ENCODE peak calls at places on chromosome 6, in eight cellular contexts. M, V, S, T, F, E, R and X are unnamed samples.

GRCh38 chr6:3793545-3793944 is 42.0 kb upstream of the PXDC1 start:
- DNase-seq in M (no peak), V (no peak), S (no peak), T (no peak), F (no peak), E (no peak), R (no peak), X (no peak)

GRCh38 chr6:113457156-113457555 is 400.0 kb upstream of the MARCKS start:
- DNase-seq in M (peak; percentile 37), V (no peak), S (no peak), T (no peak), F (no peak), E (no peak), R (no peak), X (no peak)

GRCh38 chr6:135323202-135323668 is 142.1 kb downstream of the MYB start:
- DNase-seq in M (no peak), V (no peak), S (peak; percentile 65), T (no peak), F (no peak), E (no peak), R (no peak), X (peak; percentile 67)

GRCh38 chr6:147322299-147323162 is 118.3 kb downstream of the STXBP5 start:
- DNase-seq in M (no peak), V (no peak), S (peak; percentile 54), T (peak; percentile 5), F (no peak), E (peak; percentile 28), R (no peak), X (peak; percentile 62)

GRCh38 chr6:38113810-38114577 is 294.5 kb downstream of the ZFAND3 start:
- DNase-seq in M (no peak), V (no peak), S (no peak), T (no peak), F (no peak), E (peak; percentile 64), R (no peak), X (no peak)

GRCh38 chr6:88383183-88383582 is 217.0 kb upstream of the CNR1 start:
- DNase-seq in M (no peak), V (no peak), S (no peak), T (no peak), F (no peak), E (no peak), R (no peak), X (no peak)

GRCh38 chr6:148530394-148530923 is 187.8 kb downstream of the SASH1 start:
- DNase-seq in M (no peak), V (no peak), S (peak; percentile 77), T (no peak), F (no peak), E (peak; percentile 46), R (peak; percentile 21), X (peak; percentile 46)

GRCh38 chr6:170440437-170440836 is 112.7 kb downstream of the PSMB1 start:
- DNase-seq in M (peak; percentile 9), V (no peak), S (no peak), T (no peak), F (no peak), E (no peak), R (no peak), X (no peak)

GRCh38 chr6:71279321-71279720 is 9.3 kb upstream of the OGFRL1 start:
- DNase-seq in M (no peak), V (no peak), S (no peak), T (no peak), F (no peak), E (no peak), R (no peak), X (no peak)

GRCh38 chr6:160238234-160238633 is 20.4 kb downstream of the SLC22A2 start:
- DNase-seq in M (no peak), V (no peak), S (no peak), T (no peak), F (no peak), E (peak; percentile 61), R (no peak), X (no peak)

GRCh38 chr6:6918216-6918983 is 189.4 kb upstream of the RREB1 start:
- DNase-seq in M (no peak), V (peak; percentile 70), S (peak; percentile 82), T (peak; percentile 90), F (peak; percentile 52), E (peak; percentile 76), R (no peak), X (peak; percentile 87)

GRCh38 chr6:125752773-125753172 is 3.3 kb downstream of the HEY2 start:
- DNase-seq in M (no peak), V (no peak), S (no peak), T (no peak), F (no peak), E (no peak), R (no peak), X (no peak)

GRCh38 chr6:62265906-62266305 is 20.1 kb downstream of the KHDRBS2 start:
- DNase-seq in M (no peak), V (no peak), S (no peak), T (no peak), F (no peak), E (no peak), R (no peak), X (no peak)

GRCh38 chr6:125099211-125100017 is 54.2 kb upstream of the TPD52L1 start:
- DNase-seq in M (peak; percentile 43), V (peak; percentile 65), S (no peak), T (peak; percentile 43), F (no peak), E (peak; percentile 41), R (peak; percentile 78), X (peak; percentile 41)